ENCODE peak calls at places on chromosomes 16 and 17, in seven cellular contexts. L, Q, B, R, I, W and Z are unnamed samples.

GRCh38 chr17:50123649-50124349 is 6.2 kb downstream of the SAMD14 start:
- DNase-seq in L (no peak), Q (no peak), B (no peak), R (peak), I (no peak), W (no peak), Z (no peak)

GRCh38 chr17:42409467-42410351 is 13.3 kb downstream of the CAVIN1 start:
- DNase-seq in L (no peak), Q (peak), B (peak), R (no peak), I (no peak), W (peak), Z (no peak)

GRCh38 chr16:82184213-82184612 is 14.2 kb upstream of the MPHOSPH6 start:
- DNase-seq in L (no peak), Q (no peak), B (no peak), R (no peak), I (no peak), W (no peak), Z (no peak)

GRCh38 chr16:53489754-53490153 is 13.3 kb downstream of the AKTIP start:
- DNase-seq in L (no peak), Q (no peak), B (no peak), R (no peak), I (no peak), W (no peak), Z (no peak)

GRCh38 chr17:1552911-1553310 is 9.7 kb downstream of the PITPNA start:
- DNase-seq in L (no peak), Q (no peak), B (no peak), R (no peak), I (no peak), W (no peak), Z (no peak)

GRCh38 chr16:11583171-11583570 is 3.5 kb downstream of the LITAF start:
- DNase-seq in L (no peak), Q (no peak), B (no peak), R (no peak), I (no peak), W (no peak), Z (no peak)

GRCh38 chr16:19236561-19236960 is 49.0 kb upstream of the CLEC19A start:
- DNase-seq in L (no peak), Q (peak), B (no peak), R (no peak), I (peak), W (peak), Z (no peak)

GRCh38 chr16:23072084-23072599 is 77.1 kb downstream of the USP31 start:
- DNase-seq in L (no peak), Q (peak), B (peak), R (peak), I (no peak), W (peak), Z (peak)

GRCh38 chr17:38916771-38917170 is 8.6 kb upstream of the LASP1NB start:
- DNase-seq in L (no peak), Q (no peak), B (no peak), R (no peak), I (no peak), W (no peak), Z (no peak)

GRCh38 chr17:49031965-49032928 is 35.1 kb downstream of the IGF2BP1 start:
- DNase-seq in L (peak), Q (peak), B (no peak), R (peak), I (peak), W (peak), Z (no peak)

GRCh38 chr16:582614-583331 is 7.1 kb upstream of the RAB40C start:
- DNase-seq in L (no peak), Q (no peak), B (no peak), R (no peak), I (no peak), W (no peak), Z (peak)

GRCh38 chr17:45334231-45334630 is 17.4 kb upstream of the MAP3K14 start:
- DNase-seq in L (no peak), Q (peak), B (no peak), R (no peak), I (no peak), W (no peak), Z (no peak)
- TF ChIP-seq EP300 in L (no peak), Q (no peak), B (no peak), R (no peak), I (no peak), W (no peak), Z (no peak)

GRCh38 chr17:78771758-78772382 is 10.2 kb downstream of the CYTH1 start:
- DNase-seq in L (no peak), Q (no peak), B (no peak), R (no peak), I (no peak), W (no peak), Z (no peak)
- TF ChIP-seq EP300 in L (no peak), Q (no peak), B (no peak), R (no peak), I (no peak), W (no peak), Z (no peak)

GRCh38 chr17:77269696-77270681 is 129.2 kb downstream of the SEC14L1 start:
- DNase-seq in L (no peak), Q (no peak), B (no peak), R (no peak), I (no peak), W (no peak), Z (no peak)

GRCh38 chr17:77264617-77265230 is 124.0 kb downstream of the SEC14L1 start:
- DNase-seq in L (no peak), Q (no peak), B (no peak), R (no peak), I (no peak), W (no peak), Z (no peak)

GRCh38 chr17:77266213-77266612 is 125.4 kb downstream of the SEC14L1 start:
- DNase-seq in L (no peak), Q (no peak), B (no peak), R (no peak), I (no peak), W (no peak), Z (no peak)

GRCh38 chr17:77271421-77271820 is 130.7 kb downstream of the SEC14L1 start:
- DNase-seq in L (no peak), Q (no peak), B (no peak), R (no peak), I (no peak), W (no peak), Z (no peak)

DNA sequence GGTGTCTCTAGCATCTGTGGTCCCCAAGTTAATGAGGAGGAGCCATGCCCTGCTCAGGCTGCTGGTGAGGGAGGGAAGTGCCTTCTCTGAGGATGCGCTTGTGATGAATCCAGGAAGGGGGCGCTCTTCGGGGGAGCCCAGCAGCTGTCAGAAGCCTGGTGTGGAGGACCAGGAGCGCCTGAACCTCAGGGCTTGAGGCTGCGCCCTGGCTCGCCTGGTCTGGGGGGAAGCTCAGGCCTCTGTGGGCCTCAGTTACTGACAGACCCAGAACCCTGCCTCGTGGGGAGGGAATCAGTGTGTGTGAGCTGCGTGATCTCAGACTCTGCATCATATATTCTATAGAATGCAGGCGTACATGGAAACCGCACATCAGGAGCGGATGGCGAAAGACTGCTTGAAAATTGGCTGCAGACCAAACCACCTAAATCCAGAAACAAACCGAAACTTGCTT is 126.1 kb downstream of the SEC14L1 start:
- DNase-seq in L (peak), Q (no peak), B (no peak), R (peak), I (no peak), W (no peak), Z (no peak)
- TF ChIP-seq EP300 in L (no peak), Q (no peak), B (no peak), R (no peak), I (no peak), W (no peak), Z (no peak)

DNA sequence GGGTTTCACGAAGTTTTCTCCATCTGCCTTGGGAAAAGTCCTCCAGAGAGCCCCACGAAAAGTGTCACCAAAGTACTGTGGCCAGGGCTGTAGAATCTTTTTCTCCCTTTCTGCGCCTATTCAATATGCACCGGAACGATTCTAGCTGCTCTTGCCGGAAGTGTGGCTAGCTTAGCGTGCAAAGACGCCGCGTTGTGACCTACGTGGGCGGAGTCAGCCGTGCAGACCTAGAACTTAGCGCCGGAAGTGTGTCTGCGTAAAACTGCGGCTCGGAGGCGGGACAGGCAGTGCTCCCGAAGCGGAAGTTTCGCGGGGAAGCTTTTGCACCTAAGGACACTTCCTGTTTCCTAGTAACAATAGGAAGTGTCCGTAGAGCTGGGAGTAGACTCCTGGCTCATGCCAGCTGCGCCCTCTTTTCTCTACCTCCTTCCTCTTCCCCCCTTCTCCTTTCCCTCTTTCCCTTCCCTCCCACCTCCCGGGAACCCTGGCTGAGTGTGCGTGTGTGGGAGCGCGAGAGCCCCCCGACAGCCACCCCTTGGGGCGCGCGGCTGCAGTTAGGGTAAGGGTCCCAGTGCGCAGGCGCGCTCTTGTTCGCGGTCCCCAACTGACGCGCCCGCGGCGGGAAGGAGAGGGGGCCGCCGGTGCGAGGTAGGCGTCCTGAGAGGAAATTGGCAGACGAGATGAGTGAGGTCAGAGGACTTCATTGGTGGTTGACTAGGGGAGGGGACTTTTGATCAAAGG is at the start of the genes ZNF646 and ZNF668:
- DNase-seq in L (peak), Q (peak), B (peak), R (peak), I (peak), W (peak), Z (peak)
- TF ChIP-seq EP300 in L (peak), Q (no peak), B (no peak), R (peak), I (peak), W (no peak), Z (peak)

DNA sequence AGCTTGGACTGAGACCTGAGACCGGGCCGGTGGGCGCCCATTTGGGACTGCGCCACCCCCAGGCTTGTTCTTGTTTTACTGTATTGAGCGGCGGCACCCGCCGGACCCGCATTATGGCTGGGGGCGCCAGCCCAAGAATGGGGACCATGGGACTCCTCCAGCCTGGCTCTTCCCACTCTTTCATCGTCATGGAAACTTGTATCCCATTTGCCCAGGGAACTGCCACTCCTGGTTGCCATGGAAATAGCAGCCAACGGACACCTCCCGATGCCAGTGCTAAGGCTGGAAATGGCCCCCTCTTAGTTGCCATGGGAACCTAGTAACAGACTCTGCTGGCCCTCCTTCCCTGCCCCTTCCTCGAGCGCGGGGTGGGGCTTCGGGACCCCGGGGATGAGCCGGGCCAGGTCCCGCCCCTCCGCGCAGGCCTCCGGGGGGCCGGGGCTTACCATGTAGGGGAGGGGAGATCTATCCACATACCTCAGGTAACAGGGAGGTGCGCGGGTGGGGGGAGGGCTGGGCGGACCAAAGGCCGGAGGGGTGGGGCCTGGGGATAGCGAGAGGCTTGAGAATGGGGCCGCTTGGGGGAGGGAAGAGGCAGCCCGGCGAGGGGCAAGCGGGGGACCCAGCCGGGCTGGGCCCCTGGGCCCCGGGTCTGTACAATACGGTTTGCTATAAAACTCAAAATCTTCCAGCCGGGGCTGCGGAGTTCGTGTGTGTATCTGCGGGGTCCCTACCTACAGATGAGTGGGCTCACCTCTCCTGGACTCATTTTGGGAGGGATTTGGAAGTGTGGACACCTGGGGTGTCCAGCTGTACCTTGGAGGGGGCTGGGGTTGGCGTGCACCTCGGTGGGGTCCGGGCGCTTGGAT is 547 bp upstream of the ORAI3 start:
- DNase-seq in L (peak), Q (peak), B (peak), R (peak), I (peak), W (peak), Z (peak)
- TF ChIP-seq EP300 in L (no peak), Q (no peak), B (no peak), R (no peak), I (no peak), W (no peak), Z (no peak)

GRCh38 chr16:86462334-86463084 is 47.8 kb upstream of the FOXF1 start:
- DNase-seq in L (no peak), Q (peak), B (no peak), R (no peak), I (no peak), W (no peak), Z (no peak)
- TF ChIP-seq EP300 in L (no peak), Q (peak), B (no peak), R (no peak), I (no peak), W (no peak), Z (no peak)

DNA sequence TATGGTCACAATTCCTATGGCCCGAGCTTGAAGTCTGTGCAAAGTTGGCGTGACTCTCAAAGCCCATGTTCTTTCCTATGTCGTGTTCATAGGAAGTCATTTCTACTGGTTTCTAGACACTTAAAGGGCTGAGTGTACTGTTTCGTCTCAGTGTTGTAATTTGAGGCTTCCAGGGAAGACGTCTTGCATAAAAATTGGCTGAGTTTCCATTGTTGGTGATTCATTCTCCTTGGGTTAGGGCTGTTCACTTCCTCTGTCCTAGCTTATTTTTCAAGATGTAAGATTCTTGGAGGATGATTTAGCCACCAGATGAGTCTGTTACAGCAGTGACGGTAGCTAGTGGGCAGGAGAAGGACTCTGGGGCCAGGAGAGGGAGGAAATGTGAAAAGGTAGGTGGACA is 43.1 kb downstream of the PIK3R5 start:
- DNase-seq in L (no peak), Q (no peak), B (no peak), R (no peak), I (no peak), W (no peak), Z (no peak)
- TF ChIP-seq EP300 in L (no peak), Q (no peak), B (no peak), R (no peak), I (no peak), W (no peak), Z (peak)

GRCh38 chr17:80169784-80170500 is at the start of gene CARD14:
- DNase-seq in L (no peak), Q (peak), B (no peak), R (peak), I (no peak), W (no peak), Z (peak)
- TF ChIP-seq EP300 in L (no peak), Q (no peak), B (no peak), R (no peak), I (no peak), W (no peak), Z (no peak)

GRCh38 chr17:79954281-79955166 is 81.1 kb downstream of the TBC1D16 start:
- DNase-seq in L (no peak), Q (no peak), B (peak), R (peak), I (no peak), W (no peak), Z (peak)

GRCh38 chr17:79951361-79952264 is 84.1 kb downstream of the TBC1D16 start:
- DNase-seq in L (no peak), Q (no peak), B (peak), R (peak), I (peak), W (no peak), Z (peak)

GRCh38 chr17:79953335-79953734 is 82.3 kb downstream of the TBC1D16 start:
- DNase-seq in L (no peak), Q (no peak), B (no peak), R (no peak), I (no peak), W (no peak), Z (no peak)

GRCh38 chr17:79952265-79952877 is 83.3 kb downstream of the TBC1D16 start:
- DNase-seq in L (no peak), Q (no peak), B (peak), R (peak), I (no peak), W (no peak), Z (peak)

DNA sequence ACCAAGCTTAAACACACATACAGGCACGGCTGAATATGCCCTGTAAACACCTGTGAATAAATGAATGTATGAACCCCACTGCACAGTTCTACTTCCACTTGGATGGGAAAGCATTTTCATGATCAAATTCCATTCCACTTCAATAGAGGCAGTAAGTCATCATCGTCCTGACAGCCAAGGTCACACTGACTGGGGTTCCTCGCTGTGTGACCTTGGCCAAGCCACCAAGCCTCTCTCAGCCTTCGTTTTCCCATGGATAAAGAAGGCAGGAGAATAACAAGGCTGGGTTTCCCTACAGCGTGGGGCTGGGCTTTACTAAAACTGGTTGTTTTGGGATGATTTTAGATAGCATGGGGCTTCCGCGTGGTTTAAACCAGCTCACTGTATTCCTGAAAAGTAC is 82.8 kb downstream of the TBC1D16 start:
- DNase-seq in L (no peak), Q (no peak), B (peak), R (peak), I (peak), W (no peak), Z (no peak)
- TF ChIP-seq EP300 in L (no peak), Q (no peak), B (no peak), R (no peak), I (no peak), W (no peak), Z (no peak)